ENCODE peak calls at places on chromosome 10, in nine cellular contexts. One of them, this sample, is unnamed.

GRCh38 chr10:71375954-71376353 is 20.8 kb upstream of the CDH23 start:
- DNase-seq in HL-60: no peak
- DNase-seq in endothelial cell: no peak
- DNase-seq in aorta: peak
- DNase-seq in type B pancreatic cell: no peak
- DNase-seq in CD4-positive, alpha-beta T cell: no peak
- DNase-seq in NCI-H2081: no peak
- DNase-seq in T-helper 2 cell treated with Interferon-gamma antibody and Interleukin-4, amounts not matched to agents 5 μg/mL and 100 μg/mL, for 36 hours: no peak
- DNase-seq in ureter: no peak
- DNase-seq in this sample: no peak

GRCh38 chr10:70477661-70478162 is 855 bp upstream of the PALD1 start:
- DNase-seq in HL-60: peak
- DNase-seq in endothelial cell: peak
- DNase-seq in aorta: no peak
- DNase-seq in type B pancreatic cell: no peak
- DNase-seq in CD4-positive, alpha-beta T cell: peak
- DNase-seq in NCI-H2081: no peak
- DNase-seq in T-helper 2 cell treated with Interferon-gamma antibody and Interleukin-4, amounts not matched to agents 5 μg/mL and 100 μg/mL, for 36 hours: peak
- DNase-seq in ureter: no peak
- DNase-seq in this sample: no peak

GRCh38 chr10:33661580-33662269 is 327.3 kb upstream of the NRP1 start:
- DNase-seq in HL-60: peak
- DNase-seq in endothelial cell: peak
- DNase-seq in aorta: peak
- DNase-seq in type B pancreatic cell: no peak
- DNase-seq in CD4-positive, alpha-beta T cell: no peak
- DNase-seq in NCI-H2081: no peak
- DNase-seq in T-helper 2 cell treated with Interferon-gamma antibody and Interleukin-4, amounts not matched to agents 5 μg/mL and 100 μg/mL, for 36 hours: no peak
- DNase-seq in ureter: peak
- DNase-seq in this sample: peak

GRCh38 chr10:112269266-112269665 is 13.9 kb upstream of the TECTB start:
- DNase-seq in HL-60: no peak
- DNase-seq in endothelial cell: no peak
- DNase-seq in aorta: no peak
- DNase-seq in type B pancreatic cell: no peak
- DNase-seq in CD4-positive, alpha-beta T cell: no peak
- DNase-seq in NCI-H2081: no peak
- DNase-seq in T-helper 2 cell treated with Interferon-gamma antibody and Interleukin-4, amounts not matched to agents 5 μg/mL and 100 μg/mL, for 36 hours: no peak
- DNase-seq in ureter: no peak
- DNase-seq in this sample: no peak

GRCh38 chr10:92873029-92873428 is 24.7 kb downstream of the EXOC6 start:
- DNase-seq in HL-60: no peak
- DNase-seq in endothelial cell: no peak
- DNase-seq in aorta: no peak
- DNase-seq in type B pancreatic cell: no peak
- DNase-seq in CD4-positive, alpha-beta T cell: no peak
- DNase-seq in NCI-H2081: no peak
- DNase-seq in T-helper 2 cell treated with Interferon-gamma antibody and Interleukin-4, amounts not matched to agents 5 μg/mL and 100 μg/mL, for 36 hours: no peak
- DNase-seq in ureter: no peak
- DNase-seq in this sample: no peak

GRCh38 chr10:11783558-11783865 is 39.6 kb upstream of the PROSER2 start:
- DNase-seq in HL-60: no peak
- DNase-seq in endothelial cell: no peak
- DNase-seq in aorta: no peak
- DNase-seq in type B pancreatic cell: no peak
- DNase-seq in CD4-positive, alpha-beta T cell: no peak
- DNase-seq in NCI-H2081: no peak
- DNase-seq in T-helper 2 cell treated with Interferon-gamma antibody and Interleukin-4, amounts not matched to agents 5 μg/mL and 100 μg/mL, for 36 hours: no peak
- DNase-seq in ureter: no peak
- DNase-seq in this sample: no peak

GRCh38 chr10:65751218-65751617 is 1174.6 kb upstream of the LRRTM3 start:
- DNase-seq in HL-60: no peak
- DNase-seq in endothelial cell: no peak
- DNase-seq in aorta: no peak
- DNase-seq in type B pancreatic cell: no peak
- DNase-seq in CD4-positive, alpha-beta T cell: no peak
- DNase-seq in NCI-H2081: no peak
- DNase-seq in T-helper 2 cell treated with Interferon-gamma antibody and Interleukin-4, amounts not matched to agents 5 μg/mL and 100 μg/mL, for 36 hours: no peak
- DNase-seq in ureter: no peak
- DNase-seq in this sample: no peak

GRCh38 chr10:71366710-71367109 is 30.0 kb upstream of the CDH23 start:
- DNase-seq in HL-60: no peak
- DNase-seq in endothelial cell: no peak
- DNase-seq in aorta: peak
- DNase-seq in type B pancreatic cell: no peak
- DNase-seq in CD4-positive, alpha-beta T cell: no peak
- DNase-seq in NCI-H2081: no peak
- DNase-seq in T-helper 2 cell treated with Interferon-gamma antibody and Interleukin-4, amounts not matched to agents 5 μg/mL and 100 μg/mL, for 36 hours: no peak
- DNase-seq in ureter: no peak
- DNase-seq in this sample: no peak

GRCh38 chr10:73406863-73407262 is 7.0 kb downstream of the ANXA7 start:
- DNase-seq in HL-60: no peak
- DNase-seq in endothelial cell: no peak
- DNase-seq in aorta: no peak
- DNase-seq in type B pancreatic cell: no peak
- DNase-seq in CD4-positive, alpha-beta T cell: no peak
- DNase-seq in NCI-H2081: no peak
- DNase-seq in T-helper 2 cell treated with Interferon-gamma antibody and Interleukin-4, amounts not matched to agents 5 μg/mL and 100 μg/mL, for 36 hours: no peak
- DNase-seq in ureter: no peak
- DNase-seq in this sample: no peak

GRCh38 chr10:102117391-102118159 is 2.6 kb downstream of the LDB1 start:
- DNase-seq in HL-60: peak
- DNase-seq in endothelial cell: peak
- DNase-seq in aorta: peak
- DNase-seq in type B pancreatic cell: peak
- DNase-seq in CD4-positive, alpha-beta T cell: peak
- DNase-seq in NCI-H2081: peak
- DNase-seq in T-helper 2 cell treated with Interferon-gamma antibody and Interleukin-4, amounts not matched to agents 5 μg/mL and 100 μg/mL, for 36 hours: peak
- DNase-seq in ureter: peak
- DNase-seq in this sample: peak

GRCh38 chr10:27038168-27038567 is 62.1 kb downstream of the ANKRD26 start:
- DNase-seq in HL-60: no peak
- DNase-seq in endothelial cell: no peak
- DNase-seq in aorta: no peak
- DNase-seq in type B pancreatic cell: no peak
- DNase-seq in CD4-positive, alpha-beta T cell: no peak
- DNase-seq in NCI-H2081: no peak
- DNase-seq in T-helper 2 cell treated with Interferon-gamma antibody and Interleukin-4, amounts not matched to agents 5 μg/mL and 100 μg/mL, for 36 hours: no peak
- DNase-seq in ureter: no peak
- DNase-seq in this sample: no peak

GRCh38 chr10:132601567-132601966 is 64.0 kb downstream of the INPP5A start:
- DNase-seq in HL-60: no peak
- DNase-seq in endothelial cell: no peak
- DNase-seq in aorta: no peak
- DNase-seq in type B pancreatic cell: no peak
- DNase-seq in CD4-positive, alpha-beta T cell: no peak
- DNase-seq in NCI-H2081: no peak
- DNase-seq in T-helper 2 cell treated with Interferon-gamma antibody and Interleukin-4, amounts not matched to agents 5 μg/mL and 100 μg/mL, for 36 hours: no peak
- DNase-seq in ureter: no peak
- DNase-seq in this sample: no peak

GRCh38 chr10:2885276-2885955 is 181.9 kb upstream of the PFKP start:
- DNase-seq in HL-60: peak
- DNase-seq in endothelial cell: no peak
- DNase-seq in aorta: no peak
- DNase-seq in type B pancreatic cell: no peak
- DNase-seq in CD4-positive, alpha-beta T cell: no peak
- DNase-seq in NCI-H2081: no peak
- DNase-seq in T-helper 2 cell treated with Interferon-gamma antibody and Interleukin-4, amounts not matched to agents 5 μg/mL and 100 μg/mL, for 36 hours: no peak
- DNase-seq in ureter: no peak
- DNase-seq in this sample: no peak

GRCh38 chr10:5832946-5833345 is 19.7 kb upstream of the GDI2 start:
- DNase-seq in HL-60: no peak
- DNase-seq in endothelial cell: no peak
- DNase-seq in aorta: no peak
- DNase-seq in type B pancreatic cell: no peak
- DNase-seq in CD4-positive, alpha-beta T cell: no peak
- DNase-seq in NCI-H2081: no peak
- DNase-seq in T-helper 2 cell treated with Interferon-gamma antibody and Interleukin-4, amounts not matched to agents 5 μg/mL and 100 μg/mL, for 36 hours: no peak
- DNase-seq in ureter: peak
- DNase-seq in this sample: no peak